ENCODE peak calls at places on chromosomes 2 and 18, in six cellular contexts. F is neural progenitor cell, D is heart left ventricle, L is psoas muscle, O is fibroblast of lung, P is body of pancreas. E is an unnamed sample.

GRCh38 chr2:229633546-229633945 is 80.8 kb downstream of the DNER start:
- DNase-seq in F (no peak), L (no peak), D (no peak), P (no peak), O (no peak), E (no peak)

GRCh38 chr2:149200109-149200520 is 130.3 kb upstream of the LYPD6 start:
- DNase-seq in F (no peak), P (peak; percentile 6), D (no peak), O (peak; percentile 16), L (no peak), E (no peak)

GRCh38 chr2:220847587-220847986 is 724.5 kb downstream of the EPHA4 start:
- DNase-seq in F (no peak), P (no peak), D (no peak), L (no peak), O (peak; percentile 52), E (no peak)

GRCh38 chr2:20212871-20213503 is 11.9 kb downstream of the SDC1 start:
- DNase-seq in L (no peak), F (no peak), O (no peak), D (no peak), P (peak; percentile 59), E (no peak)

GRCh38 chr18:3449702-3450357 is at the start of gene TGIF1:
- DNase-seq in F (peak; percentile 92), O (peak; percentile 85), L (peak; percentile 95), P (peak; percentile 88), D (peak; percentile 86), E (peak; percentile 88)

GRCh38 chr2:134235771-134236170 is 18.1 kb upstream of the MGAT5 start:
- DNase-seq in L (no peak), F (no peak), P (no peak), D (no peak), O (no peak), E (no peak)

GRCh38 chr2:179336782-179337534 is 72.3 kb upstream of the SESTD1 start:
- DNase-seq in O (peak; percentile 46), L (peak; percentile 64), F (peak; percentile 68), D (peak; percentile 24), P (no peak), E (no peak)

GRCh38 chr2:225008179-225008829 is 34.0 kb downstream of the DOCK10 start:
- DNase-seq in P (no peak), F (no peak), D (no peak), O (no peak), L (no peak), E (no peak)

GRCh38 chr2:195674491-195675226 is 17.6 kb downstream of the SLC39A10 start:
- DNase-seq in L (no peak), F (no peak), D (no peak), O (peak; percentile 44), P (no peak), E (no peak)

GRCh38 chr2:171248205-171248662 is 87.5 kb upstream of the TLK1 start:
- DNase-seq in O (no peak), F (no peak), L (no peak), D (no peak), P (no peak), E (no peak)

GRCh38 chr2:116724550-116724949 is 1089.9 kb upstream of the DDX18 start:
- DNase-seq in P (no peak), F (no peak), D (no peak), L (no peak), O (no peak), E (no peak)

GRCh38 chr2:110115291-110116032 is at the start of gene MALL:
- DNase-seq in O (peak; percentile 45), D (no peak), P (peak; percentile 56), L (no peak), F (peak; percentile 54), E (peak; percentile 74)

GRCh38 chr2:7011376-7012083 is 94.3 kb downstream of the RNF144A start:
- DNase-seq in D (no peak), L (no peak), P (no peak), O (peak; percentile 56), F (no peak), E (no peak)

GRCh38 chr2:74499269-74499939 is at the start of gene LBX2:
- DNase-seq in P (no peak), F (peak; percentile 60), D (no peak), O (no peak), L (no peak), E (peak; percentile 70)

GRCh38 chr2:238165288-238165921 is 6.6 kb downstream of the ERFE start:
- DNase-seq in L (no peak), O (no peak), F (no peak), D (no peak), P (no peak), E (no peak)

GRCh38 chr18:69898241-69898861 is 49.3 kb downstream of the CD226 start:
- DNase-seq in L (no peak), P (no peak), D (no peak), F (no peak), O (no peak), E (no peak)

GRCh38 chr2:230358305-230358704 is 31.3 kb downstream of the SP140L start:
- DNase-seq in O (peak; percentile 14), P (no peak), L (no peak), F (no peak), D (no peak), E (no peak)

GRCh38 chr2:70598197-70598596 is 44.6 kb upstream of the TGFA start:
- DNase-seq in D (no peak), L (no peak), O (no peak), F (no peak), P (no peak), E (no peak)

GRCh38 chr2:70596739-70597138 is 43.1 kb upstream of the TGFA start:
- DNase-seq in F (no peak), O (peak; percentile 1), D (peak; percentile 25), P (no peak), L (no peak), E (no peak)

GRCh38 chr2:70596293-70596692 is 42.7 kb upstream of the TGFA start:
- DNase-seq in P (no peak), F (no peak), O (no peak), D (no peak), L (no peak), E (no peak)
- H3K4me3 ChIP-seq in P (no peak overlapping the region), F (no peak overlapping the region), O (no peak overlapping the region), D (no peak overlapping the region), L (no peak overlapping the region), E (no peak overlapping the region)

GRCh38 chr18:74353169-74353775 is 37.6 kb downstream of the C18orf63 start:
- DNase-seq in L (no peak), D (peak; percentile 65), P (peak; percentile 76), F (peak; percentile 76), O (peak; percentile 75), E (peak; percentile 39)
- TF ChIP-seq CTCF in L (peak; percentile 63), D (peak; percentile 82), P (peak; percentile 80), F (peak; percentile 78), O (peak; percentile 84), E (peak; percentile 44)

GRCh38 chr18:23231340-23232021 is 96.2 kb downstream of the CABLES1 start:
- DNase-seq in L (peak; percentile 75), O (peak; percentile 94), D (peak; percentile 79), F (no peak), P (peak; percentile 34), E (no peak)
- H3K4me1 ChIP-seq in L (peaks cover 13% of the 10 kb centered on the region), O (peaks cover 25% of the 10 kb centered on the region), D (peaks cover 36% of the 10 kb centered on the region), F (peaks cover 20% of the 10 kb centered on the region), P (peaks cover 13% of the 10 kb centered on the region), E (peaks cover 18% of the 10 kb centered on the region)

DNA sequence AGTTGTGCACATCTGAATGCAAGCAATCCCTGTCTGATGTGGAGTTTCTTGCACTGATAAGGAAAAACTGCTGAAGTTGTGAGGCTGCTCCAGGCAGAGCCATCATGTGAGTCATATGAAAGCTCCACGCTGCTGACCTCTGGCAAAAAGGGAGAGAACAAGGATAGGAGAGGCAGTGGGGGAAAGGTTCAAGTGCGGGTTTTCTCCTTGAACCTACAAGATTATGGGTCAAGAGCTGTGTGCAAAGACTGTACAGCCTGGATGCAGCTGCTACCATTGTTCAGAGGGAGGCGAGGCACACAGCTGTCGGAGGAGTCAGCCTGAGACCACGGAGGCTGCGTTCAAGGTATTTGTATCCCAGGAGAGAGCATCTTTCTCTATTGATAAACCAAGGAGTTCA is at the start of gene CDK15:
- DNase-seq in D (peak; percentile 40), F (no peak), O (peak; percentile 93), P (no peak), L (no peak), E (no peak)
- H3K4me3 ChIP-seq in D (peak within 1 kb of the TSS; percentile 13), F (no peak within 1 kb of the TSS), O (peak within 1 kb of the TSS; percentile 45), P (no peak within 1 kb of the TSS), L (no peak within 1 kb of the TSS), E (no peak within 1 kb of the TSS)

GRCh38 chr2:165562235-165562634 is 92.7 kb downstream of the CSRNP3 start:
- DNase-seq in O (peak; percentile 41), P (no peak), L (no peak), F (no peak), D (no peak), E (no peak)
- TF ChIP-seq CTCF in O (no peak), P (no peak), L (no peak), F (no peak), D (no peak), E (no peak)

GRCh38 chr2:84986018-84986417 is 15.1 kb downstream of the KCMF1 start:
- DNase-seq in P (no peak), D (no peak), O (no peak), F (no peak), L (no peak), E (no peak)
- H3K4me1 ChIP-seq in P (peaks cover 83% of the 10 kb centered on the region), D (peaks cover 48% of the 10 kb centered on the region), O (peaks cover 5% of the 10 kb centered on the region), F (no peaks in the 10 kb centered on the region), L (peaks cover 95% of the 10 kb centered on the region), E (peaks cover 24% of the 10 kb centered on the region)